ENCODE peak calls at places on chromosomes 2 and 18, in six cellular contexts. One of them, this sample, is unnamed. For H3K9me3, the result is how much of the 10 kb centered on the place peaks cover.

GRCh38 chr2:73614997-73615396 is 27.2 kb downstream of the NAT8 start:
- DNase-seq in Caco-2: no peak
- DNase-seq in K562: no peak
- DNase-seq in upper lobe of right lung: no peak
- DNase-seq in A549: no peak
- DNase-seq in heart right ventricle: no peak
- DNase-seq in this sample: no peak

GRCh38 chr2:212517693-212518092 is 20.9 kb downstream of the ERBB4 start:
- DNase-seq in Caco-2: no peak
- DNase-seq in K562: no peak
- DNase-seq in upper lobe of right lung: no peak
- DNase-seq in A549: no peak
- DNase-seq in heart right ventricle: no peak
- DNase-seq in this sample: no peak

GRCh38 chr18:51668101-51668500 is 470.6 kb upstream of the MEX3C start:
- DNase-seq in Caco-2: peak
- DNase-seq in K562: peak
- DNase-seq in upper lobe of right lung: peak
- DNase-seq in A549: peak
- DNase-seq in heart right ventricle: peak
- DNase-seq in this sample: no peak

GRCh38 chr18:79848579-79849327 is 51.0 kb downstream of the KCNG2 start:
- DNase-seq in Caco-2: no peak
- DNase-seq in K562: no peak
- DNase-seq in upper lobe of right lung: peak
- DNase-seq in A549: no peak
- DNase-seq in heart right ventricle: no peak
- DNase-seq in this sample: no peak

GRCh38 chr18:213505-213904 is 54.3 kb downstream of the THOC1 start:
- DNase-seq in Caco-2: no peak
- DNase-seq in K562: no peak
- DNase-seq in upper lobe of right lung: no peak
- DNase-seq in A549: no peak
- DNase-seq in heart right ventricle: no peak
- DNase-seq in this sample: no peak

GRCh38 chr2:26785431-26786206 is at the start of gene CENPA:
- DNase-seq in Caco-2: peak
- DNase-seq in K562: peak
- DNase-seq in upper lobe of right lung: peak
- DNase-seq in A549: peak
- DNase-seq in heart right ventricle: peak
- DNase-seq in this sample: peak

GRCh38 chr2:5987117-5987787 is 295.1 kb downstream of the SOX11 start:
- DNase-seq in Caco-2: no peak
- DNase-seq in K562: no peak
- DNase-seq in upper lobe of right lung: no peak
- DNase-seq in A549: no peak
- DNase-seq in heart right ventricle: no peak
- DNase-seq in this sample: no peak

GRCh38 chr18:54825626-54826344 is 2.5 kb upstream of the RAB27B start:
- DNase-seq in Caco-2: no peak
- DNase-seq in K562: no peak
- DNase-seq in upper lobe of right lung: no peak
- DNase-seq in A549: no peak
- DNase-seq in heart right ventricle: no peak
- DNase-seq in this sample: no peak

GRCh38 chr2:175317741-175318140 is 136.2 kb upstream of the ATP5MC3 start:
- DNase-seq in Caco-2: no peak
- DNase-seq in K562: no peak
- DNase-seq in upper lobe of right lung: no peak
- DNase-seq in A549: no peak
- DNase-seq in heart right ventricle: no peak
- DNase-seq in this sample: no peak

GRCh38 chr2:211093743-211094303 is 537.4 kb downstream of the CPS1 start:
- DNase-seq in Caco-2: no peak
- DNase-seq in K562: no peak
- DNase-seq in upper lobe of right lung: no peak
- DNase-seq in A549: peak
- DNase-seq in heart right ventricle: no peak
- DNase-seq in this sample: no peak

GRCh38 chr2:162435676-162436075 is 91.7 kb downstream of the GCA start:
- DNase-seq in Caco-2: no peak
- DNase-seq in K562: no peak
- DNase-seq in upper lobe of right lung: no peak
- DNase-seq in A549: no peak
- DNase-seq in heart right ventricle: no peak
- DNase-seq in this sample: no peak

GRCh38 chr2:29143657-29144056 is 28.4 kb downstream of the CLIP4 start:
- DNase-seq in Caco-2: no peak
- DNase-seq in K562: no peak
- DNase-seq in upper lobe of right lung: no peak
- DNase-seq in A549: no peak
- DNase-seq in heart right ventricle: no peak
- DNase-seq in this sample: no peak

GRCh38 chr2:23420840-23421476 is 36.0 kb downstream of the KLHL29 start:
- DNase-seq in Caco-2: peak
- DNase-seq in K562: no peak
- DNase-seq in upper lobe of right lung: no peak
- DNase-seq in A549: no peak
- DNase-seq in heart right ventricle: no peak
- DNase-seq in this sample: no peak

GRCh38 chr2:231124833-231125232 is at the start of gene HTR2B:
- DNase-seq in Caco-2: no peak
- DNase-seq in K562: no peak
- DNase-seq in upper lobe of right lung: no peak
- DNase-seq in A549: peak
- DNase-seq in heart right ventricle: no peak
- DNase-seq in this sample: no peak

GRCh38 chr2:218015831-218016521 is 13.2 kb upstream of the TNS1 start:
- DNase-seq in Caco-2: no peak
- DNase-seq in K562: no peak
- DNase-seq in upper lobe of right lung: no peak
- DNase-seq in A549: no peak
- DNase-seq in heart right ventricle: no peak
- DNase-seq in this sample: no peak

GRCh38 chr2:219701847-219702634 is 74.6 kb downstream of the SLC4A3 start:
- DNase-seq in Caco-2: no peak
- DNase-seq in K562: no peak
- DNase-seq in upper lobe of right lung: no peak
- DNase-seq in A549: no peak
- DNase-seq in heart right ventricle: peak
- DNase-seq in this sample: no peak

GRCh38 chr2:636649-637405 is 40.4 kb downstream of the TMEM18 start:
- DNase-seq in Caco-2: peak
- DNase-seq in K562: peak
- DNase-seq in upper lobe of right lung: peak
- DNase-seq in A549: peak
- DNase-seq in heart right ventricle: peak
- DNase-seq in this sample: peak

GRCh38 chr2:214874694-214875093 is 65.2 kb upstream of the BARD1 start:
- DNase-seq in Caco-2: no peak
- DNase-seq in K562: no peak
- DNase-seq in upper lobe of right lung: no peak
- DNase-seq in A549: peak
- DNase-seq in heart right ventricle: no peak
- DNase-seq in this sample: no peak

GRCh38 chr2:222627764-222628163 is 28.1 kb downstream of the FARSB start:
- DNase-seq in Caco-2: no peak
- DNase-seq in K562: no peak
- DNase-seq in upper lobe of right lung: no peak
- DNase-seq in A549: no peak
- DNase-seq in heart right ventricle: no peak
- DNase-seq in this sample: no peak

GRCh38 chr2:3793233-3793632 is 89.9 kb downstream of the DCDC2C start:
- DNase-seq in Caco-2: no peak
- DNase-seq in K562: no peak
- DNase-seq in upper lobe of right lung: no peak
- DNase-seq in A549: no peak
- DNase-seq in heart right ventricle: peak
- DNase-seq in this sample: no peak

GRCh38 chr2:102331311-102331980 is 20.1 kb downstream of the IL1RL1 start:
- DNase-seq in Caco-2: no peak
- DNase-seq in K562: no peak
- DNase-seq in upper lobe of right lung: no peak
- DNase-seq in A549: no peak
- DNase-seq in heart right ventricle: no peak
- DNase-seq in this sample: no peak

DNA sequence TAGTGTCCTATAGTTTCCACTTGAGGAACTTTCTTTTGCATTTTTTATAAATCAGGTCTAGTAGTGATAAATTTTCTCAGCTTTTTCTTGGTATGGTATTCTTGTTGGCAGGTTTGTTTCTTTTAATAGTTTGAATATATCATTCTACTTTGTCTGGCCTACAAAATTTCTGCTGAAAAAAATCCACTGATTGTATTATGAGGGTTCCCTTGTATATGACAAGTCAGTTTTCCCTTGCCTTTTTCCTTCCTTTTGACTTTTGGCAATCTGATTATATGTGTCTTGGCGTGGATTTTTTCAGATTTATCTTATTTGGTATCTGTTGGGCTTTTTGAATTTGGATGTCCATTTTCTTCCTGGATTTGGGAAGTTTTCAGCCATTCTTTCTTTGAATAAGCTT is 41.9 kb downstream of the MOCOS start:
- DNase-seq in Caco-2: no peak
- DNase-seq in K562: no peak
- DNase-seq in upper lobe of right lung: no peak
- DNase-seq in A549: no peak
- DNase-seq in heart right ventricle: no peak
- DNase-seq in this sample: no peak
- H3K9me3 ChIP-seq in Caco-2: under half
- H3K9me3 ChIP-seq in K562: under half
- H3K9me3 ChIP-seq in upper lobe of right lung: under half
- H3K9me3 ChIP-seq in A549: under half
- H3K9me3 ChIP-seq in heart right ventricle: under half
- H3K9me3 ChIP-seq in this sample: under half

GRCh38 chr2:82694431-82694830 is 1764.6 kb downstream of the SUCLG1 start:
- DNase-seq in Caco-2: no peak
- DNase-seq in K562: no peak
- DNase-seq in upper lobe of right lung: no peak
- DNase-seq in A549: no peak
- DNase-seq in heart right ventricle: no peak
- DNase-seq in this sample: no peak

DNA sequence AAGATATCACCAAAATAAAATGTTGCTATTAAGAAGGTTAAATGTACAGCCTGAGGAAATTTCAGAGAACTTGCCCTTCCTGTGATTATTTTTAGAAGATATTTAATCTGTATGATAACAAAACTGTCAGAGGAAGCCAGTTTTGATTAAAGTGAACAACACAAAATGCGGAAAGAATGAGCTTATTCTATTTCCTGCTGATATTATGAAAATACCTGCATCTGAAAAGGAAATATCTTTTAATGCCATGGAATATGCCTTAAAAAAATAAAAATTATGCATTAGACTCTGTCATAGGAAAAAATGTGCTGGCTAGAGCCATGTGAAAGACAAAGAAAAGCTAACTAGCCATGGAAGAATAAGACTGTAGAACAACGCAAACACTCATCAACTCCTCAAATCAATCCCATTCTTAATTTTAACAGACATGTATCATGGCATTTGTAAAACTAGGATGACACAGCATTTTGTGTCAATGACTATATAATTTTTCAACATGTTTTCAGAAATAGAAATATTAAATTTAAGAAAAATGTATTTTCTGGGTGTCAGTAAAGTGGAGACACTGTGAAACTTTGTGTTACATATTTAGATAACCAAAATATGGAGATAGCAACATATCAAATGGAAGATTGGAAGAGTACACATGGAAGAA is 1768.2 kb downstream of the SUCLG1 start:
- DNase-seq in Caco-2: no peak
- DNase-seq in K562: no peak
- DNase-seq in upper lobe of right lung: no peak
- DNase-seq in A549: no peak
- DNase-seq in heart right ventricle: no peak
- DNase-seq in this sample: no peak
- H3K4me3 ChIP-seq in Caco-2: no peak
- H3K4me3 ChIP-seq in K562: no peak
- H3K4me3 ChIP-seq in upper lobe of right lung: no peak
- H3K4me3 ChIP-seq in A549: no peak
- H3K4me3 ChIP-seq in heart right ventricle: no peak
- H3K4me3 ChIP-seq in this sample: no peak

DNA sequence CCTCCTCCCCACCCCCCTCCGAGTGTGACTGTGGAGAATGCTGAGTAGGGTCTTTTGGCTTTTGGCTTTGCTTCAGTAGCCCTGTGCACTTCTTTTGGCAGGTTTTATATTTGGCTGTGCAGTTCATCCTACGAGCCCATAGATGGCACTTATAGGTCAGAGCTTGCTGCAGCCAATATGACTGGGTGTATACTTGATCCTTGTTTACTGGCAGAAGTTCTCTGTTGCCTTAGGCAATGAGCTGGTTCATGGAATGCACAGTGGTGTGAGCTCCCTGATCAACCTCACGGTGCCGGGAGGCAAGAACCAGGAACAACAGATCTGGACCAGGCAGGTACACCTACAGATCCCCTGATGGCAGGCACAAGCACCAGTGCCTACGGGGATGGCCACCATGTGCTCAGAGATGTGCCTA is 190.2 kb downstream of the KIAA1328 start:
- DNase-seq in Caco-2: peak
- DNase-seq in K562: no peak
- DNase-seq in upper lobe of right lung: peak
- DNase-seq in A549: peak
- DNase-seq in heart right ventricle: no peak
- DNase-seq in this sample: no peak
- TF ChIP-seq CTCF in Caco-2: peak
- TF ChIP-seq CTCF in K562: peak
- TF ChIP-seq CTCF in upper lobe of right lung: peak
- TF ChIP-seq CTCF in A549: no peak
- TF ChIP-seq CTCF in heart right ventricle: no peak
- TF ChIP-seq CTCF in this sample: no peak

GRCh38 chr18:56086176-56086575 is 498.2 kb upstream of the TCF4 start:
- DNase-seq in Caco-2: no peak
- DNase-seq in K562: no peak
- DNase-seq in upper lobe of right lung: no peak
- DNase-seq in A549: no peak
- DNase-seq in heart right ventricle: no peak
- DNase-seq in this sample: no peak
- H3K9me3 ChIP-seq in Caco-2: under half
- H3K9me3 ChIP-seq in K562: under half
- H3K9me3 ChIP-seq in upper lobe of right lung: under half
- H3K9me3 ChIP-seq in A549: under half
- H3K9me3 ChIP-seq in heart right ventricle: under half
- H3K9me3 ChIP-seq in this sample: under half

This sample was measured in tibial artery.